ENCODE peak calls at places on chromosomes 3 and 15, in seven cellular contexts. G, T, M, A, O, H and W are unnamed samples.

GRCh38 chr15:60546764-60547163 is 67.8 kb upstream of the ICE2 start:
- DNase-seq in G (no peak), T (no peak), M (no peak), A (no peak), O (no peak), H (no peak), W (peak; percentile 35)

GRCh38 chr3:81249540-81250029 is 511.9 kb downstream of the GBE1 start:
- DNase-seq in G (no peak), T (no peak), M (no peak), A (no peak), O (peak; percentile 6), H (peak; percentile 72), W (no peak)

GRCh38 chr3:178097576-178097975 is 438.7 kb upstream of the KCNMB2 start:
- DNase-seq in G (no peak), T (no peak), M (no peak), A (no peak), O (peak; percentile 95), H (peak; percentile 80), W (no peak)

GRCh38 chr15:29094711-29095110 is 174.9 kb downstream of the NSMCE3 start:
- DNase-seq in G (no peak), T (no peak), M (no peak), A (no peak), O (no peak), H (no peak), W (no peak)

GRCh38 chr3:194098036-194098871 is 37.7 kb upstream of the HES1 start:
- DNase-seq in G (no peak), T (no peak), M (no peak), A (no peak), O (no peak), H (no peak), W (no peak)

GRCh38 chr3:172606021-172606420 is 82.8 kb upstream of the TNFSF10 start:
- DNase-seq in G (no peak), T (peak; percentile 25), M (no peak), A (no peak), O (peak; percentile 63), H (peak; percentile 72), W (no peak)

GRCh38 chr3:151305081-151305777 is 11.4 kb downstream of the GPR87 start:
- DNase-seq in G (peak; percentile 28), T (peak; percentile 96), M (peak; percentile 67), A (no peak), O (peak; percentile 95), H (peak; percentile 98), W (no peak)

GRCh38 chr15:90650117-90650955 is 66.8 kb upstream of the BLM start:
- DNase-seq in G (no peak), T (peak; percentile 67), M (no peak), A (no peak), O (peak; percentile 69), H (peak; percentile 26), W (no peak)

GRCh38 chr3:11482024-11482423 is 161.7 kb downstream of the VGLL4 start:
- DNase-seq in G (peak; percentile 44), T (no peak), M (peak; percentile 87), A (no peak), O (peak; percentile 54), H (no peak), W (no peak)

GRCh38 chr3:45441570-45442313 is 53.4 kb downstream of the LARS2 start:
- DNase-seq in G (no peak), T (peak; percentile 1), M (no peak), A (no peak), O (no peak), H (no peak), W (no peak)

GRCh38 chr15:76903251-76903681 is 1.9 kb downstream of the SCAPER start:
- DNase-seq in G (no peak), T (no peak), M (no peak), A (no peak), O (peak; percentile 78), H (peak; percentile 54), W (no peak)

GRCh38 chr15:78997981-78998499 is 53.2 kb upstream of the CTSH start:
- DNase-seq in G (no peak), T (no peak), M (no peak), A (no peak), O (no peak), H (no peak), W (no peak)

GRCh38 chr15:75891895-75892294 is 11.8 kb upstream of the FBXO22 start:
- DNase-seq in G (no peak), T (peak; percentile 63), M (no peak), A (no peak), O (peak; percentile 96), H (peak; percentile 90), W (no peak)

GRCh38 chr3:183260167-183260904 is 7.3 kb downstream of the B3GNT5 start:
- DNase-seq in G (peak; percentile 30), T (no peak), M (no peak), A (no peak), O (no peak), H (no peak), W (no peak)

GRCh38 chr3:62832569-62832968 is 42.6 kb downstream of the CADPS start:
- DNase-seq in G (no peak), T (no peak), M (no peak), A (no peak), O (no peak), H (no peak), W (no peak)

GRCh38 chr3:172982731-172983364 is 158.2 kb downstream of the SPATA16 start:
- DNase-seq in G (no peak), T (no peak), M (no peak), A (no peak), O (no peak), H (peak; percentile 4), W (no peak)

GRCh38 chr3:48633256-48633655 is 2.0 kb downstream of the SLC26A6 start:
- DNase-seq in G (no peak), T (no peak), M (no peak), A (no peak), O (no peak), H (no peak), W (no peak)
- H3K9me3 ChIP-seq in G (no peaks in the 10 kb centered on the region), T (no peaks in the 10 kb centered on the region), M (no peaks in the 10 kb centered on the region), A (no peaks in the 10 kb centered on the region), O (no peaks in the 10 kb centered on the region), H (no peaks in the 10 kb centered on the region), W (no peaks in the 10 kb centered on the region)

DNA sequence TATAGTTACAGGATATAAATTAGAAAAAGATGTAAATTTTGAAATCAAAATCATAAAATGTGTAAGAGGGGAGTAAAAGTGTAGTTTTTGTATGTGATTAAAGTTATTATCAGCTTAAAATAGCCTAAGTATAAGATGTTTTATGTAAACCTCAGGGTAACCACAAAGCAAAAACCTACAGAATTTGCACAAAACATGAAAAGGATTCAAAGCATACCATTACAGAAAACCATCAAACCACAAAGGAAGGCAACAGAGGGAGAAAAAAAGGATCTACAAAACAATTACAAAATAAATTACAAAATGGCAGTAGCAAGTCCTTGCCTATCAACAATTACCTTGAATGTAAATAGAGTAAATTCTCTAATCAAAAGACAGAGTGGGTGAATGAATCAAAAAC is 36.7 kb upstream of the MYLK start:
- DNase-seq in G (no peak), T (no peak), M (no peak), A (no peak), O (no peak), H (no peak), W (no peak)
- H3K9me3 ChIP-seq in G (no peaks in the 10 kb centered on the region), T (peaks cover 9% of the 10 kb centered on the region), M (no peaks in the 10 kb centered on the region), A (peaks cover 5% of the 10 kb centered on the region), O (peaks cover 14% of the 10 kb centered on the region), H (peaks cover 6% of the 10 kb centered on the region), W (peaks cover 5% of the 10 kb centered on the region)

GRCh38 chr15:89426500-89426899 is 69.9 kb downstream of the RHCG start:
- DNase-seq in G (no peak), T (no peak), M (no peak), A (no peak), O (no peak), H (no peak), W (no peak)
- H3K9me3 ChIP-seq in G (no peaks in the 10 kb centered on the region), T (no peaks in the 10 kb centered on the region), M (no peaks in the 10 kb centered on the region), A (no peaks in the 10 kb centered on the region), O (no peaks in the 10 kb centered on the region), H (no peaks in the 10 kb centered on the region), W (no peaks in the 10 kb centered on the region)

DNA sequence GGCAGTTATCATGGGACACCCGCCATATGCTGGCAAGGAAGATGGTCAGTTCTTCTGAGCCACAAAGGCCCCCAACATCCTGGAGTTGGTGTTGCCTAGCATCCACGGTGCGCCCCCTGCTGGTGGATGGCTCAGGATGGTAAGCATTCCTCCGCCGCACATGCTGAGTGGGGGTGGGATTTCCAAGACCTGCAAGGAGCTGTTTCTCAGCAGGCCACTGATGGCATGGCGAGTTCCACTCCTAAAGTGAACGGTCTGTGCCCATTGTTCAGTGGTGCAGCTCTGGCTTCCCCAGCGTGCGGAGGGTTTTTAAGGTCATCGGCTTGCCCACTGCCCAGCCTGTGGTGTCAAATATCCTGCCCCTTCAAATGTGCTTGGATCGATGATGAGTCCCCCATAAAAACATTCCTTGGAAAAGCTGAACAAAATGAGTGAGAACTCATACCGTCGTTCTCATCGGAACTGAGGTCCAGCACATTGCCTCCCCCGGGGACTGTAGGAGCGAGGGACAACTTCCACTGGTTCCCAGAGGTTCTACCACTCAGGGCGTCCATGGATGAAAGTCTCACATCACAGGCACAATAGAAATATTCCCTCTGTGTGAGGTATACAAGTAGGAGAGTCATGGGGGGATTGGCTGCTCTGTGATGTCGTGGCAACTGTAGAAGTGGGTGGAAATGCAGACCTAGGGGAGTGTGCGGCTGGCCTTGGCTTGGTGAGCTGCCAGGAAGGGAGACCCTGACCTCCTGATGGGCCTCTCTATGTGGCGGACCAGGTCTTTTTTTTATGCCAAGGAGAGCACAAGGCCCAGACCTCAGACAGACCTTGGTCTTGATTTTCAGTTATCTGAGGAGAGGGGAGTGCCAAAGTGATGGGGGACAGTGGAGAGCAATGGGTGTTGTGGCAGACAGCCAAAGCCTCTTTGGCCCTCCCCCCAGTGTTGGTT is 102.0 kb downstream of the SNRPN start:
- DNase-seq in G (peak; percentile 6), T (no peak), M (no peak), A (no peak), O (no peak), H (no peak), W (no peak)
- H3K9me3 ChIP-seq in G (peaks cover 14% of the 10 kb centered on the region), T (peaks cover 68% of the 10 kb centered on the region), M (peaks cover 100% of the 10 kb centered on the region), A (peaks cover 97% of the 10 kb centered on the region), O (peaks cover 100% of the 10 kb centered on the region), H (no peaks in the 10 kb centered on the region), W (peaks cover 65% of the 10 kb centered on the region)

GRCh38 chr3:48269592-48269991 is 28.7 kb downstream of the ZNF589 start:
- DNase-seq in G (no peak), T (no peak), M (no peak), A (no peak), O (no peak), H (no peak), W (no peak)

GRCh38 chr3:48268381-48268935 is 27.6 kb downstream of the ZNF589 start:
- DNase-seq in G (peak; percentile 88), T (no peak), M (no peak), A (peak; percentile 61), O (no peak), H (no peak), W (peak; percentile 20)

GRCh38 chr3:48271763-48272498 is 31.0 kb downstream of the ZNF589 start:
- DNase-seq in G (no peak), T (no peak), M (no peak), A (no peak), O (no peak), H (no peak), W (no peak)

GRCh38 chr3:48268936-48269551 is 28.1 kb downstream of the ZNF589 start:
- DNase-seq in G (peak; percentile 48), T (no peak), M (no peak), A (peak; percentile 10), O (no peak), H (no peak), W (no peak)

GRCh38 chr3:48270306-48270705 is 29.4 kb downstream of the ZNF589 start:
- DNase-seq in G (no peak), T (no peak), M (no peak), A (no peak), O (no peak), H (no peak), W (no peak)
- H3K9me3 ChIP-seq in G (no peaks in the 10 kb centered on the region), T (no peaks in the 10 kb centered on the region), M (no peaks in the 10 kb centered on the region), A (no peaks in the 10 kb centered on the region), O (peaks cover 2% of the 10 kb centered on the region), H (no peaks in the 10 kb centered on the region), W (no peaks in the 10 kb centered on the region)